ENCODE peak calls at places on chromosomes 4 and X, in six cellular contexts. G, W, E, F, C and T are unnamed samples.

GRCh38 chrX:140918398-140919043 is 83.9 kb upstream of the SPANXB1 start:
- DNase-seq in G (no peak), W (no peak), E (peak), F (peak), C (peak), T (peak)

GRCh38 chr4:150032541-150032940 is 45.7 kb upstream of the DCLK2 start:
- DNase-seq in G (no peak), W (no peak), E (no peak), F (no peak), C (no peak), T (no peak)

GRCh38 chrX:103329991-103330390 is at the start of gene TCEAL7:
- DNase-seq in G (no peak), W (no peak), E (no peak), F (no peak), C (peak), T (no peak)

GRCh38 chr4:16573744-16574143 is 324.7 kb downstream of the LDB2 start:
- DNase-seq in G (no peak), W (no peak), E (no peak), F (no peak), C (peak), T (no peak)

GRCh38 chrX:134601240-134601639 is 57.0 kb downstream of the PLAC1 start:
- DNase-seq in G (no peak), W (no peak), E (no peak), F (no peak), C (peak), T (no peak)

GRCh38 chr4:176150704-176151103 is 44.7 kb downstream of the SPATA4 start:
- DNase-seq in G (no peak), W (no peak), E (no peak), F (no peak), C (no peak), T (no peak)

GRCh38 chr4:120948382-120948781 is 25.9 kb upstream of the PRDM5 start:
- DNase-seq in G (no peak), W (no peak), E (no peak), F (no peak), C (no peak), T (no peak)

GRCh38 chr4:2630556-2631273 is 94.3 kb downstream of the FAM193A start:
- DNase-seq in G (peak), W (peak), E (no peak), F (no peak), C (no peak), T (no peak)

GRCh38 chr4:137981277-137981676 is 260.9 kb downstream of the SLC7A11 start:
- DNase-seq in G (no peak), W (no peak), E (no peak), F (no peak), C (peak), T (no peak)

GRCh38 chrX:41558531-41558930 is 111.4 kb downstream of the NYX start:
- DNase-seq in G (no peak), W (no peak), E (no peak), F (no peak), C (peak), T (no peak)

GRCh38 chrX:45769919-45770582 is 569.4 kb upstream of the DIPK2B start:
- DNase-seq in G (peak), W (peak), E (no peak), F (peak), C (peak), T (peak)

GRCh38 chr4:82044141-82044993 is 329.4 kb downstream of the HNRNPD start:
- DNase-seq in G (peak), W (peak), E (no peak), F (no peak), C (peak), T (no peak)

GRCh38 chr4:173883821-173884220 is 353.8 kb upstream of the HAND2 start:
- DNase-seq in G (no peak), W (no peak), E (no peak), F (no peak), C (peak), T (no peak)

GRCh38 chr4:102341201-102341600 is 4.1 kb downstream of the SLC39A8 start:
- DNase-seq in G (no peak), W (no peak), E (no peak), F (no peak), C (no peak), T (no peak)

GRCh38 chr4:8188085-8188484 is 11.0 kb upstream of the SH3TC1 start:
- DNase-seq in G (no peak), W (no peak), E (peak), F (no peak), C (peak), T (no peak)

GRCh38 chr4:153205028-153205648 is 895 bp downstream of the TRIM2 start:
- DNase-seq in G (no peak), W (peak), E (no peak), F (peak), C (no peak), T (no peak)

GRCh38 chr4:66465111-66465510 is 794.8 kb upstream of the EPHA5 start:
- DNase-seq in G (no peak), W (no peak), E (peak), F (no peak), C (no peak), T (no peak)

GRCh38 chr4:71772592-71772991 is 11.3 kb downstream of the GC start:
- DNase-seq in G (no peak), W (no peak), E (no peak), F (no peak), C (no peak), T (no peak)

GRCh38 chr4:68250151-68250930 is 4.8 kb upstream of the TMPRSS11B start:
- DNase-seq in G (no peak), W (no peak), E (no peak), F (no peak), C (no peak), T (no peak)

GRCh38 chr4:101184668-101185067 is 162.7 kb downstream of the PPP3CA start:
- DNase-seq in G (no peak), W (no peak), E (no peak), F (no peak), C (no peak), T (no peak)

GRCh38 chr4:38141808-38142500 is 181.8 kb downstream of the PTTG2 start:
- DNase-seq in G (no peak), W (peak), E (peak), F (no peak), C (peak), T (no peak)

GRCh38 chr4:140996757-140997156 is 136.5 kb downstream of the RNF150 start:
- DNase-seq in G (no peak), W (no peak), E (no peak), F (no peak), C (peak), T (no peak)

GRCh38 chrX:40147399-40148188 is 49.8 kb upstream of the BCOR start:
- DNase-seq in G (no peak), W (no peak), E (no peak), F (no peak), C (no peak), T (no peak)

GRCh38 chr4:148062301-148062950 is 330.5 kb downstream of the ARHGAP10 start:
- DNase-seq in G (no peak), W (no peak), E (no peak), F (no peak), C (no peak), T (no peak)

GRCh38 chr4:41285202-41285876 is 28.6 kb downstream of the UCHL1 start:
- DNase-seq in G (no peak), W (no peak), E (no peak), F (no peak), C (peak), T (no peak)

GRCh38 chrX:13651150-13651549 is 1.8 kb upstream of the TCEANC start:
- DNase-seq in G (no peak), W (no peak), E (no peak), F (no peak), C (no peak), T (no peak)